ENCODE peak calls at places on chromosome 17, in four cellular contexts. E, R, B and L are unnamed samples.

GRCh38 chr17:43545383-43545632 is 832 bp downstream of the ETV4 start:
- DNase-seq in E (no peak), R (no peak), B (no peak), L (no peak)

GRCh38 chr17:2595200-2595599 is 1.7 kb downstream of the PAFAH1B1 start:
- DNase-seq in E (no peak), R (no peak), B (no peak), L (no peak)

GRCh38 chr17:20611314-20611713 is 31.8 kb downstream of the CDRT15L2 start:
- DNase-seq in E (peak), R (no peak), B (no peak), L (no peak)

GRCh38 chr17:82932146-82933005 is 92.6 kb upstream of the ZNF750 start:
- DNase-seq in E (no peak), R (no peak), B (no peak), L (no peak)

GRCh38 chr17:27915715-27916114 is 22.6 kb upstream of the LYRM9 start:
- DNase-seq in E (peak), R (no peak), B (no peak), L (no peak)

GRCh38 chr17:2444382-2444781 is 43.5 kb upstream of the MNT start:
- DNase-seq in E (no peak), R (no peak), B (no peak), L (no peak)

GRCh38 chr17:1931759-1932579 is 93.2 kb downstream of the RTN4RL1 start:
- DNase-seq in E (peak), R (no peak), B (no peak), L (no peak)

GRCh38 chr17:29747660-29748059 is 124.9 kb upstream of the CORO6 start:
- DNase-seq in E (no peak), R (peak), B (no peak), L (no peak)

GRCh38 chr17:36877001-36877400 is 60.3 kb upstream of the LHX1 start:
- DNase-seq in E (no peak), R (no peak), B (no peak), L (no peak)

GRCh38 chr17:63405741-63406261 is 40.3 kb downstream of the CYB561 start:
- DNase-seq in E (no peak), R (peak), B (no peak), L (no peak)

GRCh38 chr17:7992516-7992915 is 9.9 kb upstream of the GUCY2D start:
- DNase-seq in E (no peak), R (peak), B (no peak), L (no peak)

GRCh38 chr17:63439682-63440081 is 6.4 kb downstream of the CYB561 start:
- DNase-seq in E (no peak), R (peak), B (no peak), L (no peak)

GRCh38 chr17:1422907-1423306 is 22.9 kb upstream of the YWHAE start:
- DNase-seq in E (no peak), R (peak), B (no peak), L (no peak)

GRCh38 chr17:28712037-28712704 is 483 bp upstream of the PROCA1 start:
- DNase-seq in E (peak), R (no peak), B (no peak), L (peak)

GRCh38 chr17:51050291-51051033 is 70.2 kb downstream of the SPAG9 start:
- DNase-seq in E (no peak), R (no peak), B (no peak), L (no peak)

GRCh38 chr17:798246-798645 is 16.1 kb downstream of the MRM3 start:
- DNase-seq in E (no peak), R (no peak), B (no peak), L (no peak)

GRCh38 chr17:56902350-56902749 is 11.5 kb downstream of the TRIM25 start:
- DNase-seq in E (no peak), R (peak), B (no peak), L (no peak)

GRCh38 chr17:21282231-21282630 is 2.3 kb upstream of the MAP2K3 start:
- DNase-seq in E (no peak), R (peak), B (peak), L (no peak)

GRCh38 chr17:51029568-51030463 is 90.9 kb downstream of the SPAG9 start:
- DNase-seq in E (no peak), R (peak), B (no peak), L (no peak)

GRCh38 chr17:21066394-21066793 is 23.6 kb upstream of the USP22 start:
- DNase-seq in E (no peak), R (no peak), B (no peak), L (no peak)

GRCh38 chr17:8048236-8048635 is 9.4 kb downstream of the ALOX15B start:
- DNase-seq in E (no peak), R (no peak), B (no peak), L (no peak)

GRCh38 chr17:8664426-8665105 is 34.0 kb upstream of the MYH10 start:
- DNase-seq in E (no peak), R (no peak), B (no peak), L (no peak)

GRCh38 chr17:80187090-80187489 is 17.3 kb downstream of the CARD14 start:
- DNase-seq in E (no peak), R (no peak), B (peak), L (no peak)

GRCh38 chr17:38691154-38691553 is 13.9 kb upstream of the MLLT6 start:
- DNase-seq in E (peak), R (no peak), B (no peak), L (no peak)

GRCh38 chr17:55238931-55239297 is 25.8 kb upstream of the HLF start:
- DNase-seq in E (peak), R (no peak), B (no peak), L (no peak)

GRCh38 chr17:75262112-75262606 is 480 bp downstream of the MRPS7 start:
- DNase-seq in E (no peak), R (no peak), B (no peak), L (no peak)

DNA sequence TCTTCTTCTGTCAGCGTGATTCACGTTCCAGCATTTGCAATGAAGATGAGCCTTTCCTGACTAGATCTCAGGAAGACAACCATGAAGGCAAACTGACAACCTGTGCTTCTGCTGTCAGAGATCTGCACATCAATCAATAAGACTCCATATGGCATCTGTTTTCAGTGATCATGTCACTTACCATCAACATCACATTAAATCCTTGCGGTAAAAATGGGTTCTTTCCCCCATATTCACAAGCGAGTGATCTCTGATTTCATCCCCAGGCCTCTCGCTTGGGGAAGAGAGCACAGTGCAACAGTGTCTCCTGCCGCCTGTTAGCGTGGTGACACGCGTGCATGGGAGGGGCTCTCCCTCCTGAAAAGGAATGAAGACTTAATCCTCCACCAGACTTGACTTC is 11.1 kb downstream of the NACA2 start:
- DNase-seq in E (no peak), R (peak), B (no peak), L (no peak)
- TF ChIP-seq CTCF in E (peak), R (peak), B (no peak), L (no peak)

GRCh38 chr17:58254803-58255202 is 16.4 kb downstream of the LPO start:
- DNase-seq in E (peak), R (no peak), B (no peak), L (no peak)
- TF ChIP-seq CTCF in E (peak), R (no peak), B (no peak), L (no peak)

GRCh38 chr17:4934173-4934979 is 2.3 kb downstream of the GP1BA start:
- DNase-seq in E (peak), R (no peak), B (no peak), L (peak)
- TF ChIP-seq CTCF in E (peak), R (peak), B (no peak), L (peak)

GRCh38 chr17:44899074-44899782 is at the start of gene EFTUD2:
- DNase-seq in E (peak), R (peak), B (peak), L (peak)
- TF ChIP-seq CTCF in E (no peak), R (no peak), B (peak), L (no peak)

GRCh38 chr17:76671123-76671911 is 27.8 kb upstream of the ST6GALNAC1 start:
- DNase-seq in E (peak), R (peak), B (peak), L (peak)

GRCh38 chr17:76672892-76673291 is 29.3 kb upstream of the ST6GALNAC1 start:
- DNase-seq in E (no peak), R (no peak), B (no peak), L (no peak)

GRCh38 chr17:76670708-76671122 is 27.2 kb upstream of the ST6GALNAC1 start:
- DNase-seq in E (no peak), R (no peak), B (no peak), L (peak)

GRCh38 chr17:76672270-76672851 is 28.8 kb upstream of the ST6GALNAC1 start:
- DNase-seq in E (no peak), R (no peak), B (no peak), L (no peak)

DNA sequence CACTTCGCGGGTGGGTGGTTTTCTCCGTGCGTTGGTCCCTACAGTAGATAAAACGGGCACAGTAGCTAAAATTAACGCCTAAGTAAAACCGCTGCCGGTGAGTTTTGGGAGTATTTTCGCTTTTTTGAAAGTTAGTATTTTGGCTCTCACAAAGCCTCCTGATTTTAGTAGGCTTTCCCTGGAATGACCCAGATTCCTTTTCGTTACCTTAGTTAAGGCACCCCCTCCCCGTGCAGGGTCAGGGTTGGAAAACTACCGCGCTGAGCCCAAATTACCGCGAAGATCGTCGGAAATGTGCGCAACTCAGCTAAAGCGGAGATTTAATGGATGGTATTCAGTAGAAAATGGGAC is 28.3 kb upstream of the ST6GALNAC1 start:
- DNase-seq in E (no peak), R (no peak), B (no peak), L (no peak)
- TF ChIP-seq CTCF in E (no peak), R (no peak), B (no peak), L (no peak)

GRCh38 chr17:53033297-53033696 is 789.4 kb upstream of the KIF2B start:
- DNase-seq in E (no peak), R (no peak), B (no peak), L (no peak)

GRCh38 chr17:53032861-53033271 is 789.9 kb upstream of the KIF2B start:
- DNase-seq in E (peak), R (no peak), B (no peak), L (no peak)
- TF ChIP-seq CTCF in E (peak), R (no peak), B (no peak), L (no peak)

GRCh38 chr17:17759164-17759563 is 77.6 kb downstream of the SREBF1 start:
- DNase-seq in E (no peak), R (no peak), B (no peak), L (no peak)
- TF ChIP-seq CTCF in E (no peak), R (no peak), B (no peak), L (no peak)